ENCODE peak calls at places on chromosomes 5 and 9, in seven cellular contexts. Q is GM04503; Z is nephron progenitor cell; H is CD4-positive, CD25-positive, alpha-beta regulatory T cell; B is pancreas; X is activated B cell treated with CpG ODN at 0.5 μM for 24 hours; S is Daoy. A is an unnamed sample.
A peak's percentile ranks its signal among the peaks of the same experiment; 100 is the strongest.

GRCh38 chr5:61429906-61430305 is 97.8 kb downstream of the ZSWIM6 start:
- DNase-seq in H (no peak), B (no peak), X (no peak), Q (no peak), S (no peak), Z (no peak), A (no peak)

GRCh38 chr9:93908591-93909241 is 46.4 kb downstream of the BARX1 start:
- DNase-seq in Z (no peak), H (no peak), S (no peak), X (no peak), B (peak; percentile 22), Q (no peak), A (no peak)

GRCh38 chr5:80399553-80400239 is 8.2 kb upstream of the ZFYVE16 start:
- DNase-seq in S (no peak), H (no peak), Q (no peak), X (no peak), B (no peak), Z (no peak), A (peak; percentile 51)

GRCh38 chr9:94759937-94760336 is 33.4 kb downstream of the AOPEP start:
- DNase-seq in H (no peak), B (no peak), Z (no peak), S (no peak), X (no peak), Q (no peak), A (no peak)

GRCh38 chr9:132731230-132731629 is 61.0 kb downstream of the GTF3C4 start:
- DNase-seq in H (no peak), B (no peak), S (no peak), Q (no peak), Z (no peak), X (no peak), A (no peak)

GRCh38 chr9:135215571-135216161 is 128.2 kb downstream of the OLFM1 start:
- DNase-seq in H (no peak), Z (no peak), Q (no peak), S (peak; percentile 80), X (no peak), B (peak; percentile 88), A (no peak)

GRCh38 chr9:106487256-106487655 is 375.7 kb upstream of the ZNF462 start:
- DNase-seq in H (no peak), B (no peak), S (no peak), Q (no peak), X (no peak), Z (no peak), A (peak; percentile 84)

GRCh38 chr5:113281194-113281593 is 153.6 kb downstream of the TSSK1B start:
- DNase-seq in X (no peak), Q (no peak), B (no peak), Z (no peak), H (no peak), S (no peak), A (no peak)

GRCh38 chr9:124818431-124819281 is 34.6 kb upstream of the WDR38 start:
- DNase-seq in Z (no peak), H (no peak), Q (no peak), S (peak; percentile 89), B (peak; percentile 80), X (no peak), A (no peak)

GRCh38 chr5:174532453-174533126 is 191.8 kb upstream of the MSX2 start:
- DNase-seq in X (no peak), B (peak; percentile 76), Q (peak; percentile 22), H (no peak), S (peak; percentile 98), Z (peak; percentile 54), A (peak; percentile 25)

GRCh38 chr9:116209406-116210116 is 56.0 kb downstream of the PAPPA start:
- DNase-seq in B (no peak), Q (no peak), H (no peak), X (no peak), Z (no peak), S (no peak), A (no peak)

GRCh38 chr5:155408465-155408864 is 394.9 kb downstream of the KIF4B start:
- DNase-seq in S (no peak), B (no peak), Q (no peak), H (no peak), Z (no peak), X (no peak), A (no peak)

GRCh38 chr9:132026932-132027585 is 52.6 kb downstream of the MED27 start:
- DNase-seq in X (no peak), Q (no peak), B (no peak), S (peak; percentile 75), Z (no peak), H (no peak), A (no peak)